ENCODE peak calls at places on chromosomes 11 and 22, in six cellular contexts. D, Q, X, P, C and R are unnamed samples.

GRCh38 chr11:104895619-104896018 is 2.6 kb downstream of the CASP12 start:
- DNase-seq in D (no peak), Q (no peak), X (no peak), P (peak; percentile 87), C (no peak), R (no peak)

GRCh38 chr22:42343136-42343484 is 72.7 kb upstream of the TCF20 start:
- DNase-seq in D (no peak), Q (no peak), X (peak; percentile 48), P (no peak), C (no peak), R (no peak)

GRCh38 chr11:68946416-68947090 is 34.2 kb downstream of the MRGPRD start:
- DNase-seq in D (peak; percentile 31), Q (peak; percentile 77), X (no peak), P (peak; percentile 53), C (peak; percentile 54), R (no peak)

GRCh38 chr22:20488946-20489345 is 6.6 kb downstream of the KLHL22 start:
- DNase-seq in D (no peak), Q (no peak), X (peak; percentile 64), P (no peak), C (no peak), R (no peak)

GRCh38 chr11:129131361-129131760 is 60.8 kb downstream of the ARHGAP32 start:
- DNase-seq in D (no peak), Q (no peak), X (no peak), P (no peak), C (no peak), R (no peak)

GRCh38 chr22:46588279-46589140 is 31.7 kb upstream of the GRAMD4 start:
- DNase-seq in D (no peak), Q (no peak), X (no peak), P (no peak), C (no peak), R (no peak)

GRCh38 chr22:24894998-24895397 is 51.5 kb downstream of the LHFPL7 start:
- DNase-seq in D (peak; percentile 28), Q (peak; percentile 62), X (peak; percentile 32), P (peak; percentile 84), C (no peak), R (peak; percentile 39)

GRCh38 chr11:90874281-90874680 is 651.4 kb upstream of the CHORDC1 start:
- DNase-seq in D (no peak), Q (no peak), X (no peak), P (no peak), C (no peak), R (no peak)

GRCh38 chr11:121321614-121322243 is 29.2 kb downstream of the SC5D start:
- DNase-seq in D (no peak), Q (no peak), X (peak; percentile 79), P (no peak), C (no peak), R (no peak)

GRCh38 chr11:134533511-134533910 is 121.5 kb upstream of the B3GAT1 start:
- DNase-seq in D (no peak), Q (peak; percentile 0), X (no peak), P (no peak), C (no peak), R (no peak)

GRCh38 chr11:41382927-41383326 is 76.5 kb downstream of the LRRC4C start:
- DNase-seq in D (no peak), Q (no peak), X (peak; percentile 21), P (no peak), C (no peak), R (no peak)

GRCh38 chr11:36328956-36329673 is 33.0 kb downstream of the PRR5L start:
- DNase-seq in D (no peak), Q (no peak), X (no peak), P (peak; percentile 34), C (no peak), R (no peak)

GRCh38 chr11:105621985-105622384 is 12.1 kb downstream of the GRIA4 start:
- DNase-seq in D (no peak), Q (no peak), X (no peak), P (no peak), C (no peak), R (no peak)

GRCh38 chr22:23359583-23360123 is 179.3 kb downstream of the BCR start:
- DNase-seq in D (no peak), Q (no peak), X (no peak), P (no peak), C (no peak), R (no peak)

GRCh38 chr11:44916797-44917196 is 33.9 kb downstream of the TP53I11 start:
- DNase-seq in D (no peak), Q (no peak), X (no peak), P (no peak), C (no peak), R (no peak)

GRCh38 chr11:8698917-8699441 is 16.4 kb downstream of the RPL27A start:
- DNase-seq in D (no peak), Q (peak; percentile 30), X (peak; percentile 90), P (no peak), C (peak; percentile 49), R (no peak)

GRCh38 chr11:47331454-47332302 is 20.8 kb downstream of the MYBPC3 start:
- DNase-seq in D (no peak), Q (no peak), X (no peak), P (no peak), C (no peak), R (no peak)

GRCh38 chr11:64501500-64502427 is 89.3 kb upstream of the SLC22A12 start:
- DNase-seq in D (no peak), Q (no peak), X (no peak), P (no peak), C (no peak), R (no peak)

GRCh38 chr11:33766085-33766484 is 8.2 kb downstream of the FBXO3 start:
- DNase-seq in D (no peak), Q (no peak), X (no peak), P (no peak), C (no peak), R (no peak)

GRCh38 chr11:44634401-44635281 is 69.2 kb downstream of the CD82 start:
- DNase-seq in D (peak; percentile 38), Q (peak; percentile 94), X (peak; percentile 84), P (peak; percentile 75), C (peak; percentile 46), R (peak; percentile 65)

GRCh38 chr11:94127632-94128031 is 1.0 kb upstream of the PANX1 start:
- DNase-seq in D (no peak), Q (no peak), X (no peak), P (no peak), C (no peak), R (no peak)

GRCh38 chr11:106152013-106152412 is 74.6 kb downstream of the AASDHPPT start:
- DNase-seq in D (no peak), Q (no peak), X (peak; percentile 51), P (no peak), C (no peak), R (no peak)

GRCh38 chr11:129259950-129260349 is 67.8 kb upstream of the ARHGAP32 start:
- DNase-seq in D (no peak), Q (no peak), X (no peak), P (no peak), C (no peak), R (no peak)

GRCh38 chr11:62574363-62575057 is 819 bp upstream of the EEF1G start:
- DNase-seq in D (no peak), Q (peak; percentile 64), X (peak; percentile 50), P (peak; percentile 64), C (no peak), R (no peak)

GRCh38 chr11:20026629-20027545 is 133.4 kb downstream of the DBX1 start:
- DNase-seq in D (no peak), Q (peak; percentile 38), X (peak; percentile 98), P (no peak), C (no peak), R (no peak)

GRCh38 chr22:45312856-45313255 is 3.1 kb downstream of the FAM118A start:
- DNase-seq in D (no peak), Q (no peak), X (peak; percentile 15), P (no peak), C (no peak), R (no peak)
- H3K27ac ChIP-seq in D (no peak overlapping the region), Q (no peak overlapping the region), X (no peak overlapping the region), P (no peak overlapping the region), C (no peak overlapping the region), R (no peak overlapping the region)

DNA sequence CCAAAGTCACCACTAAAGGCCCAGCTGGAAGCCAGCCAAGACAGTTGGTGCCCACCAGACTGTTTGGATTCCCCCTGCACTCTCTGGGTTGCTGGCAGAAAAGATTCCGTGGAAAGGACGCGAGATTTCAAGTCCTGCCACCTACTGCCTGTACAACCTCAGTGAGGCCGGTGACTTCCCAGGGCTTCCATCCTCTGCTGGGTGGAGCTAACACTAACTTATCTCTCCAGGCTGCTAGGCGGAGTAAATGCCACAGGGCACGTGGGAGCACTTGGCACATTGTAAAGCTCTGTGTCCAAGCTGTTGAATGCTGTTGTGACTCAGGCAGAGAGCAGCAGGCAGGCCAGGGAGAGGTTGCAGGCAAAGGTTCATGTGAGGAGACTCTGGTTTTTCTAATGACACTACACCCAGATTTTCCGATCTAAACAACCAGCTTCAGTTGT is 50.9 kb upstream of the CDON start:
- DNase-seq in D (peak; percentile 66), Q (peak; percentile 91), X (no peak), P (peak; percentile 92), C (no peak), R (peak; percentile 87)
- H3K4me1 ChIP-seq in D (peaks cover 37% of the 10 kb centered on the region), Q (peaks cover 8% of the 10 kb centered on the region), X (peaks cover 3% of the 10 kb centered on the region), P (no peaks in the 10 kb centered on the region), C (peaks cover 12% of the 10 kb centered on the region), R (peaks cover 47% of the 10 kb centered on the region)

GRCh38 chr11:35324981-35325380 is 94.4 kb downstream of the SLC1A2 start:
- DNase-seq in D (no peak), Q (no peak), X (no peak), P (no peak), C (no peak), R (no peak)

GRCh38 chr11:35322321-35322979 is 96.9 kb downstream of the SLC1A2 start:
- DNase-seq in D (no peak), Q (no peak), X (no peak), P (no peak), C (no peak), R (no peak)

GRCh38 chr11:35324183-35324582 is 95.2 kb downstream of the SLC1A2 start:
- DNase-seq in D (no peak), Q (no peak), X (no peak), P (no peak), C (no peak), R (no peak)

GRCh38 chr11:35321532-35322320 is 97.6 kb downstream of the SLC1A2 start:
- DNase-seq in D (no peak), Q (peak; percentile 43), X (no peak), P (no peak), C (no peak), R (no peak)

GRCh38 chr11:35323076-35323868 is 96.1 kb downstream of the SLC1A2 start:
- DNase-seq in D (no peak), Q (no peak), X (no peak), P (no peak), C (no peak), R (no peak)
- H3K27ac ChIP-seq in D (no peak overlapping the region), Q (no peak overlapping the region), X (no peak overlapping the region), P (no peak overlapping the region), C (no peak overlapping the region), R (no peak overlapping the region)

DNA sequence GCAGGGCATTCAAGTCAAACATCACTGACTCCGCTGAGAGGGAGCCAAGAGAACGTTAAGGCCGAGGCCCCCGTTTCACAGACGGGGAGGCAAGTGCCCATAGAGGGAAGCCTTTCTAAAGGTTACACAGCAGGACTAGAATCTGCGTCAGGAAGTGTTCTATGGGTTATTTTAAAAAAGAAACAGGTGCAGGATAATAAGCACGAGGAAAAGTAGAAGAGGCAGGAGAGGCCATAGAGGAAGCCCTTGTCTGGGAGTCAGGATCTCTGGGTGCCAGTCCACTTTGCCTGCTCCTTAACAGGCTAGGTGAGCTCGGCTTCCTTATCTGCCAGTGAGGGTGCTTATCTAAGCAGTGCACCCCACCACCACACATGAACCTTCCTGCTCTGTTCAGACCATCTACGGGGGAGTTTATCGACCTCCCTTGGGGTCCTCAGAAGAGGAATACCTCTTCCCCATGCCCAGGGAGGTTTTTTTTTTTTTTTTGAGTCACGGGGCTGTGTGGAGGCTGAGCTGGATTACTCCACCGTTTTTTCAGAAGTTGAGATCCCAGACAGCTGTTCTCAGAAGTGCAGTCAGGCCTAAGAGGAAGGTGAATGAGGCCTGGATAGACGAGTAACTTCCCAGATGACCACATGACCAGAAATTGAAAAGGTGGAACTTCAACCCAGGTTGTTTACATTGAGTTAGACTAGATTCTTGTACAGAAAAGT is 1.2 kb upstream of the FCHSD2 start:
- DNase-seq in D (no peak), Q (no peak), X (no peak), P (peak; percentile 57), C (no peak), R (no peak)
- H3K4me1 ChIP-seq in D (peaks cover 16% of the 10 kb centered on the region), Q (no peaks in the 10 kb centered on the region), X (peaks cover 25% of the 10 kb centered on the region), P (peaks cover 27% of the 10 kb centered on the region), C (peaks cover 25% of the 10 kb centered on the region), R (peaks cover 33% of the 10 kb centered on the region)